ENCODE peak calls at places on chromosomes 12 and 14, in four cellular contexts. One of them, this sample, is unnamed.

GRCh38 chr12:57614178-57614947 is 3.1 kb downstream of the ARHGEF25 start:
- DNase-seq in hepatocyte: no peak
- DNase-seq in endothelial cell of umbilical vein: no peak
- DNase-seq in transverse colon: no peak
- DNase-seq in this sample: peak; percentile 60

GRCh38 chr14:80212025-80212402 is 710 bp upstream of the DIO2 start:
- DNase-seq in hepatocyte: peak; percentile 49
- DNase-seq in transverse colon: no peak
- DNase-seq in endothelial cell of umbilical vein: peak; percentile 31
- DNase-seq in this sample: no peak

GRCh38 chr12:107404981-107405380 is 280.6 kb upstream of the PWP1 start:
- DNase-seq in transverse colon: peak; percentile 12
- DNase-seq in endothelial cell of umbilical vein: peak; percentile 14
- DNase-seq in hepatocyte: peak; percentile 30
- DNase-seq in this sample: peak; percentile 41

GRCh38 chr14:76940057-76940456 is 88.5 kb downstream of the IRF2BPL start:
- DNase-seq in transverse colon: no peak
- DNase-seq in hepatocyte: no peak
- DNase-seq in endothelial cell of umbilical vein: no peak
- DNase-seq in this sample: no peak

GRCh38 chr12:107320929-107321618 is 227.7 kb upstream of the CRY1 start:
- DNase-seq in hepatocyte: peak; percentile 53
- DNase-seq in transverse colon: peak; percentile 31
- DNase-seq in endothelial cell of umbilical vein: no peak
- DNase-seq in this sample: peak; percentile 29

GRCh38 chr12:59067068-59067467 is 146.8 kb upstream of the LRIG3 start:
- DNase-seq in hepatocyte: peak; percentile 31
- DNase-seq in endothelial cell of umbilical vein: peak; percentile 76
- DNase-seq in transverse colon: no peak
- DNase-seq in this sample: no peak

GRCh38 chr14:58455593-58456265 is 28.2 kb downstream of the KIAA0586 start:
- DNase-seq in transverse colon: no peak
- DNase-seq in endothelial cell of umbilical vein: no peak
- DNase-seq in hepatocyte: peak; percentile 24
- DNase-seq in this sample: no peak

GRCh38 chr14:70658899-70659298 is 17.2 kb downstream of the TTC9 start:
- DNase-seq in hepatocyte: no peak
- DNase-seq in transverse colon: no peak
- DNase-seq in endothelial cell of umbilical vein: no peak
- DNase-seq in this sample: no peak

GRCh38 chr12:126676426-126676825 is 1590.5 kb upstream of the TMEM132C start:
- DNase-seq in endothelial cell of umbilical vein: no peak
- DNase-seq in hepatocyte: no peak
- DNase-seq in transverse colon: no peak
- DNase-seq in this sample: no peak

GRCh38 chr12:123038486-123038885 is 58.0 kb downstream of the ARL6IP4 start:
- DNase-seq in transverse colon: no peak
- DNase-seq in endothelial cell of umbilical vein: no peak
- DNase-seq in hepatocyte: no peak
- DNase-seq in this sample: no peak
- TF ChIP-seq CTCF in transverse colon: no peak
- TF ChIP-seq CTCF in endothelial cell of umbilical vein: no peak
- TF ChIP-seq CTCF in hepatocyte: no peak
- TF ChIP-seq CTCF in this sample: no peak

GRCh38 chr12:118187746-118188390 is 51.9 kb downstream of the PEBP1 start:
- DNase-seq in endothelial cell of umbilical vein: no peak
- DNase-seq in transverse colon: no peak
- DNase-seq in hepatocyte: no peak
- DNase-seq in this sample: no peak

GRCh38 chr12:118189761-118190181 is 53.8 kb downstream of the PEBP1 start:
- DNase-seq in hepatocyte: peak; percentile 33
- DNase-seq in endothelial cell of umbilical vein: peak; percentile 47
- DNase-seq in transverse colon: no peak
- DNase-seq in this sample: peak; percentile 54

GRCh38 chr12:118193477-118193876 is 57.6 kb downstream of the PEBP1 start:
- DNase-seq in hepatocyte: no peak
- DNase-seq in endothelial cell of umbilical vein: no peak
- DNase-seq in transverse colon: no peak
- DNase-seq in this sample: no peak

GRCh38 chr12:118188690-118189371 is 52.9 kb downstream of the PEBP1 start:
- DNase-seq in transverse colon: no peak
- DNase-seq in endothelial cell of umbilical vein: peak; percentile 30
- DNase-seq in hepatocyte: no peak
- DNase-seq in this sample: peak; percentile 58

DNA sequence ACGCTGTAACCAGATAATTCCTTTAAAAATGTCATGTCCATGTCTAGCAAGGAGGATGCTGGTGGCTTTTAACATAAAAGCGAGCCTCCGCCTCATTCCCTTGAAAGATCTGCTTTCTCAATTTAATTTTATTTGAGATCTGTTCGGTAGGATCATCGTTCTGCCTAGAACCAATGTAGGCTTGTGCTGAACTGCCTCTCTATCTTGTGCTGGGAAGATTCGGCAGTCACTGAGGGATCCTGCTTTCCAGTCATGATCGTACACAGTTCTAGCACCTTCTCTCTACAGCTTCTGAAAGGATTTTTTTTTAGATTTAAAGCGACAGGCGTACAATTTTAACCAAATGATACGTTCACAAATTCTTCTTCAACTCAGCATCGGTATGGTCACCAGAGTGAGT is 54.3 kb downstream of the PEBP1 start:
- DNase-seq in endothelial cell of umbilical vein: peak; percentile 26
- DNase-seq in hepatocyte: peak; percentile 18
- DNase-seq in transverse colon: no peak
- DNase-seq in this sample: peak; percentile 40
- H3K4me3 ChIP-seq in endothelial cell of umbilical vein: no peak overlapping the region
- H3K4me3 ChIP-seq in hepatocyte: peak overlapping the region; percentile 4
- H3K4me3 ChIP-seq in transverse colon: peak overlapping the region; percentile 20
- H3K4me3 ChIP-seq in this sample: peak overlapping the region; percentile 29

DNA sequence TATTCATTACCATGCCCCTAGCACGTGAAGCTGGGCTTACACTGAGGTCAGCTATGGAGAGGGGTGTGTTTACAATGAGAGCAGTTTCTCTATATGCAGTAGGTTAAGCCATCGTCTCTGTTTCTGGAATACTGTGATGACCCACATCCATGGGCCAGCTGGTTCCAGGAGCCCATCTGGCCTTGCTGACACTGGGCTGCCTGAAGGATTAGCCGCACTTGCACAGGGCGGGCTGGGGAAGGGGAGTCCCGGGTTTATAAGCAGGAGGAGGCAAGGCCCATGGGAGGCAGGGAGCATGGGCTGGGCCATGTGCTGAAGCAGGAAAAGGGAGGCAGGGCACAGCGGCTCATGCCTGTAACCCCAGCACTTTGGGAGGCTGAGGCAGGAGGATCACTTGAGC is 198.0 kb upstream of the PRMT8 start:
- DNase-seq in endothelial cell of umbilical vein: no peak
- DNase-seq in transverse colon: no peak
- DNase-seq in hepatocyte: no peak
- DNase-seq in this sample: no peak
- H3K27me3 ChIP-seq in endothelial cell of umbilical vein: no peaks in the 10 kb centered on the region
- H3K27me3 ChIP-seq in transverse colon: peaks cover 2% of the 10 kb centered on the region
- H3K27me3 ChIP-seq in hepatocyte: no peaks in the 10 kb centered on the region
- H3K27me3 ChIP-seq in this sample: no peaks in the 10 kb centered on the region

GRCh38 chr14:30185832-30186231 is 258.2 kb upstream of the PRKD1 start:
- DNase-seq in transverse colon: no peak
- DNase-seq in hepatocyte: no peak
- DNase-seq in endothelial cell of umbilical vein: no peak
- DNase-seq in this sample: no peak
- TF ChIP-seq CTCF in transverse colon: no peak
- TF ChIP-seq CTCF in hepatocyte: no peak
- TF ChIP-seq CTCF in endothelial cell of umbilical vein: no peak
- TF ChIP-seq CTCF in this sample: peak; percentile 23